ENCODE peak calls at places on chromosome 7, in four cellular contexts. C is K562, E is GM12878, B is HL-60. V is an unnamed sample.

GRCh38 chr7:151131622-151132293 is 35.7 kb downstream of the GBX1 start:
- DNase-seq in C (no peak), E (no peak), B (no peak), V (no peak)

GRCh38 chr7:17944720-17945119 is 4.4 kb upstream of the SNX13 start:
- DNase-seq in C (no peak), E (no peak), B (no peak), V (no peak)

GRCh38 chr7:138564365-138564764 is 104.3 kb downstream of the TRIM24 start:
- DNase-seq in B (peak; percentile 43), C (no peak), E (no peak), V (no peak)

GRCh38 chr7:42197391-42197790 is 39.6 kb downstream of the GLI3 start:
- DNase-seq in B (no peak), E (no peak), C (no peak), V (no peak)

GRCh38 chr7:57867884-57868701 is 418.1 kb downstream of the ZNF716 start:
- DNase-seq in B (no peak), E (no peak), C (no peak), V (no peak)

GRCh38 chr7:157682946-157683239 is 346.1 kb downstream of the DNAJB6 start:
- DNase-seq in B (no peak), C (no peak), E (no peak), V (no peak)

GRCh38 chr7:65798111-65799075 is 74.5 kb upstream of the VKORC1L1 start:
- DNase-seq in C (no peak), E (peak; percentile 67), B (no peak), V (no peak)

GRCh38 chr7:159108491-159108890 is 36.2 kb downstream of the VIPR2 start:
- DNase-seq in E (no peak), B (no peak), C (no peak), V (no peak)

GRCh38 chr7:159158125-159158887 is 13.6 kb upstream of the VIPR2 start:
- DNase-seq in E (no peak), B (no peak), C (no peak), V (no peak)

GRCh38 chr7:152076940-152077933 is 51.8 kb downstream of the GALNT11 start:
- DNase-seq in B (no peak), C (no peak), E (no peak), V (no peak)

GRCh38 chr7:102284891-102285540 is 1.7 kb upstream of the SH2B2 start:
- DNase-seq in C (peak; percentile 53), B (peak; percentile 80), E (no peak), V (no peak)

GRCh38 chr7:102287465-102288146 is 938 bp downstream of the SH2B2 start:
- DNase-seq in E (no peak), B (no peak), C (no peak), V (no peak)

GRCh38 chr7:102285541-102286236 is 979 bp upstream of the SH2B2 start:
- DNase-seq in C (no peak), B (peak; percentile 23), E (no peak), V (no peak)

GRCh38 chr7:102287082-102287464 is 405 bp downstream of the SH2B2 start:
- DNase-seq in B (no peak), E (no peak), C (no peak), V (no peak)

DNA sequence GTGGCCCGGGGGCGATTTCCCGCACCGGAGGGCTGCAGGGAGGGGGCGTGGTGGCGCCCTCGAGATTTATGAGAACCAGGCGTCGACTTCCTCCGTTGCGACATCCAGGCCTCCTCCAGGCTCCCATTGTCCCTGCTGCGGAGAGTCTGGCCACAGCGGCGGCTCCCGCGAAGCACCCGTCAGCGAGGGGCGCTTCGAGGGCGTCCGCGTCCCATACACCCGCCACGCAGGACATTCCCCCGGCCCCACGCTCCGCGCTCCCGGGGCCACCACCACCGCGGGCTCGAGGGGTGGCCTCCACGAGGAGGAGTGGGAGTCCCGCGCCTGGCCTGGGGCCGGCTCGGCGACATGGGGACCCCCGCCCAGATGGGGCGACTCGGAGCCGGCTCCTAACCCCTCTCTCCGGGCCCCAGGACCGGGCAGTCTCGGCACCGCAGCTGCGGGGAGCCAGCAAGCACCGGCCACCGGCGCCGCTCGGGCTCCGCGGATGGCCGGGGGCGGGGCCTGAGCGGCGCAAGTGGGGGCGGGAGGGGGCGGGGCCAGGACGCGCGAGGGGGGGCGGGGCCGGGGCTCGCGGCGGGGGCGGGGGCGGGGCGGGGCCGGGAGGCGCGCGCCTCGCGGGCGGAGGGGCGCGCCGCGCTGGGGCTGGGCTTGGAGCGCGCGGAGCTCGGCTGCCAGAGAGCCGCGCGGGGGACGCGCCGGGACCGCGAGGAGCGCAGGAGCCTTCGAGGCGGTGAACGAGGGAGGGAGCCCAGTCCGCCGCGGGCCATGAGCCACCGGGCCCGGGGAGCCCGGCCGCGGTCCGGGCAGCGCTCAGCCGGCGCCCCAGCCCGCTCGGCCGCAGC is at the start of gene SH2B2:
- DNase-seq in C (peak; percentile 84), E (no peak), B (peak; percentile 77), V (peak; percentile 61)
- TF ChIP-seq POLR2AphosphoS5 in C (peak; percentile 56), E (peak; percentile 51), B (no peak), V (no peak)

DNA sequence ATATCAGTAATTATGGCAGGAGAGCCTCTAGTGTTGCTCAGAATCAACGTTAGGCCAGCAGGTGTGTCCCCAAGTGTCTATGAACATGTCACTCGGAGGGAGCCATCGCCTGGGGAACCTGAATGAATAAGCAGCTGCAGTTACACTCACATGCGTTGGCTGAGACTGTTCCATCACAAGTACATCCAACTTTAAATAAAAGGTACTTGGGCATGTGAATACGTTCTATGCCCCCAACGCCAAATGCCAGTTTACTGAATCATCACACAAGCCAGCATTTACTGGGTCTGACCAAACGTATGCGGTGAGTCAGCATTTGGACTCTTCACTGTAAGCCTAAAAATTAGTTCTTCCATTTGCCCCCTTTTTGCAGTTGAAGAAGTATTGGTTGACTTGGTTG is 207.6 kb upstream of the PLXNA4 start:
- DNase-seq in C (no peak), E (no peak), B (no peak), V (no peak)
- TF ChIP-seq SPI1 in C (no peak), E (no peak), B (no peak), V (no peak)

GRCh38 chr7:100061518-100062193 is 12.1 kb downstream of the ZSCAN21 start:
- DNase-seq in E (no peak), B (no peak), C (peak; percentile 76), V (no peak)

GRCh38 chr7:100063376-100063775 is 13.8 kb downstream of the ZSCAN21 start:
- DNase-seq in C (no peak), E (no peak), B (no peak), V (no peak)

GRCh38 chr7:100064162-100064561 is 14.6 kb downstream of the ZSCAN21 start:
- DNase-seq in C (peak; percentile 42), E (no peak), B (no peak), V (no peak)

GRCh38 chr7:100066953-100067352 is 14.6 kb downstream of the ZNF3 start:
- DNase-seq in B (no peak), E (no peak), C (no peak), V (no peak)

DNA sequence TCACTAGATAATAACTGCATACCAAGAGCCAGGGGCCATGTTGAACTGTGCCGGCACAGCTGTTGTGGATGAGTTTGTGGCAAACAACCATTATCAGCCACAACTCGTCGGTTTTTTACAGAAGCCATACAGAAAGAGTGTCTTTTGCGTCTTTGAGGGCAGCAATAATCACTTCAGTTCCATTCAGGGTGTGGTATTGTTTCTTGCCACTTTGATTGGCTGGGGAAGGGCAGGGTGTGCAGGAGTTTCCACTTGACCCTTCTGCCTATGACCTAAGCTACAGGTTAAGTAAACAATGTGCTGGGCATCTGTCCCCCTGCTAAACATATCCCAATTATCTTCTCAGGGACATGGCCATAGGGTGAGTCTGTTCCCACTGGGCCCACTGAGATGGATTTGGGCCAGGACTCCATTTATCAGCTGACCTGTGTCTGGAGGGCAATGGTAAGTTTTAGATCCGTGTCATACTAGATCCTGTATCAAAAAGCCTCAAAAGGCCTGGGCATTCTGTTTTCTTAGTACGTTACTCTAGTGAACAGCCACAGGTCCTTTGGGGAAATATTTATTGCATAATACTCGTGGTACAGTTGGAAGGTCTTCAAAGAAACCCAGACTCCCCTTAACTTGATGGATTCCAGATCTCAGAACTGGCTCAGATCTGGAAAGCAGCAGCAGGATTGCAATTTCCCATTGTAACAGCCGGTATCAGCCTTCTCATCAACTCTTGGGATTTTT is 15.9 kb downstream of the ZNF3 start:
- DNase-seq in E (no peak), B (no peak), C (peak; percentile 62), V (no peak)
- TF ChIP-seq POLR2AphosphoS5 in E (no peak), B (no peak), C (no peak), V (no peak)

GRCh38 chr7:92498557-92498956 is 20.8 kb upstream of the ERVW-1 start:
- DNase-seq in B (no peak), E (no peak), C (no peak), V (no peak)
- TF ChIP-seq SPI1 in B (no peak), E (no peak), C (no peak), V (no peak)

V was measured in GM12891.